ENCODE peak calls at places on chromosome 4, in four cellular contexts. One of them, this sample, is unnamed.

GRCh38 chr4:114659386-114660008 is 60.9 kb downstream of the UGT8 start:
- DNase-seq in Jurkat, Clone E6-1: peak
- DNase-seq in RCC 7860: peak
- DNase-seq in anterior cingulate cortex: peak
- DNase-seq in this sample: peak

GRCh38 chr4:103415801-103416200 is 217.7 kb upstream of the CENPE start:
- DNase-seq in Jurkat, Clone E6-1: peak
- DNase-seq in RCC 7860: peak
- DNase-seq in anterior cingulate cortex: no peak
- DNase-seq in this sample: no peak

GRCh38 chr4:138555107-138555506 is 313.0 kb upstream of the SLC7A11 start:
- DNase-seq in Jurkat, Clone E6-1: no peak
- DNase-seq in RCC 7860: no peak
- DNase-seq in anterior cingulate cortex: no peak
- DNase-seq in this sample: no peak

GRCh38 chr4:144374065-144374464 is 233.5 kb upstream of the GYPA start:
- DNase-seq in Jurkat, Clone E6-1: no peak
- DNase-seq in RCC 7860: no peak
- DNase-seq in anterior cingulate cortex: no peak
- DNase-seq in this sample: no peak

GRCh38 chr4:150217192-150217591 is 138.9 kb downstream of the DCLK2 start:
- DNase-seq in Jurkat, Clone E6-1: no peak
- DNase-seq in RCC 7860: peak
- DNase-seq in anterior cingulate cortex: peak
- DNase-seq in this sample: peak

GRCh38 chr4:174663254-174663653 is 141.0 kb upstream of the HPGD start:
- DNase-seq in Jurkat, Clone E6-1: no peak
- DNase-seq in RCC 7860: no peak
- DNase-seq in anterior cingulate cortex: no peak
- DNase-seq in this sample: no peak

GRCh38 chr4:125112536-125112935 is 202.2 kb upstream of the FAT4 start:
- DNase-seq in Jurkat, Clone E6-1: no peak
- DNase-seq in RCC 7860: no peak
- DNase-seq in anterior cingulate cortex: no peak
- DNase-seq in this sample: no peak

GRCh38 chr4:109389367-109390118 is 44.1 kb upstream of the SEC24B start:
- DNase-seq in Jurkat, Clone E6-1: no peak
- DNase-seq in RCC 7860: no peak
- DNase-seq in anterior cingulate cortex: no peak
- DNase-seq in this sample: no peak

GRCh38 chr4:173525118-173526033 is 4.7 kb downstream of the HAND2 start:
- DNase-seq in Jurkat, Clone E6-1: no peak
- DNase-seq in RCC 7860: no peak
- DNase-seq in anterior cingulate cortex: no peak
- DNase-seq in this sample: no peak

GRCh38 chr4:103091601-103092223 is 7.9 kb downstream of the BDH2 start:
- DNase-seq in Jurkat, Clone E6-1: peak
- DNase-seq in RCC 7860: peak
- DNase-seq in anterior cingulate cortex: peak
- DNase-seq in this sample: peak

GRCh38 chr4:136036744-136037143 is 1495.5 kb downstream of the PCDH18 start:
- DNase-seq in Jurkat, Clone E6-1: no peak
- DNase-seq in RCC 7860: peak
- DNase-seq in anterior cingulate cortex: no peak
- DNase-seq in this sample: no peak

GRCh38 chr4:175810360-175810759 is 1.7 kb downstream of the GPM6A start:
- DNase-seq in Jurkat, Clone E6-1: no peak
- DNase-seq in RCC 7860: no peak
- DNase-seq in anterior cingulate cortex: no peak
- DNase-seq in this sample: no peak

GRCh38 chr4:101967697-101968346 is 177.3 kb downstream of the BANK1 start:
- DNase-seq in Jurkat, Clone E6-1: no peak
- DNase-seq in RCC 7860: no peak
- DNase-seq in anterior cingulate cortex: no peak
- DNase-seq in this sample: no peak

GRCh38 chr4:152189451-152190179 is 346.3 kb downstream of the FBXW7 start:
- DNase-seq in Jurkat, Clone E6-1: peak
- DNase-seq in RCC 7860: no peak
- DNase-seq in anterior cingulate cortex: no peak
- DNase-seq in this sample: no peak

GRCh38 chr4:80075995-80076394 is 3.0 kb upstream of the ANTXR2 start:
- DNase-seq in Jurkat, Clone E6-1: no peak
- DNase-seq in RCC 7860: no peak
- DNase-seq in anterior cingulate cortex: no peak
- DNase-seq in this sample: no peak

GRCh38 chr4:148170408-148171385 is 271.5 kb downstream of the NR3C2 start:
- DNase-seq in Jurkat, Clone E6-1: peak
- DNase-seq in RCC 7860: no peak
- DNase-seq in anterior cingulate cortex: no peak
- DNase-seq in this sample: no peak